ENCODE peak calls at places on chromosomes 2 and 18, in ten cellular contexts. J is iris pigment epithelial cell; K is activated CD4-positive, alpha-beta T cell treated with anti-CD3 and anti-CD28 coated beads for 1 hour; I is NAMALWA; X is hypothalamus; R is endodermal cell; L is anterior cingulate cortex; C is CD8-positive, alpha-beta memory T cell; N is MM.1S; O is DMS 273 treated with DMSO at 0.1 percent for 48 hours. A is an unnamed sample.

GRCh38 chr2:28976584-28976983 is 4.5 kb upstream of the TOGARAM2 start:
- DNase-seq in J (peak; percentile 71), K (no peak), I (no peak), X (no peak), R (peak; percentile 69), L (no peak), C (no peak), N (no peak), O (no peak), A (peak; percentile 91)

GRCh38 chr2:38377501-38378258 is 607 bp upstream of the ATL2 start:
- DNase-seq in J (peak; percentile 66), K (no peak), I (peak; percentile 93), X (no peak), R (no peak), L (peak; percentile 93), C (no peak), N (peak; percentile 22), O (peak; percentile 96), A (peak; percentile 58)

GRCh38 chr2:26640331-26640745 is 828 bp downstream of the CIB4 start:
- DNase-seq in J (peak; percentile 79), K (no peak), I (no peak), X (no peak), R (peak; percentile 72), L (no peak), C (no peak), N (no peak), O (no peak), A (peak; percentile 84)

GRCh38 chr2:13522917-13523821 is 806.4 kb downstream of the TRIB2 start:
- DNase-seq in J (peak; percentile 22), K (no peak), I (peak; percentile 25), X (no peak), R (peak; percentile 59), L (no peak), C (no peak), N (peak; percentile 98), O (no peak), A (no peak)

GRCh38 chr2:25373269-25373981 is 31.7 kb upstream of the DNMT3A start:
- DNase-seq in J (no peak), K (no peak), I (no peak), X (no peak), R (peak; percentile 38), L (no peak), C (no peak), N (no peak), O (no peak), A (no peak)

GRCh38 chr18:62436636-62437519 is 85.9 kb upstream of the ZCCHC2 start:
- DNase-seq in J (peak; percentile 84), K (no peak), I (no peak), X (no peak), R (no peak), L (no peak), C (no peak), N (no peak), O (no peak), A (peak; percentile 76)

GRCh38 chr2:235274010-235274409 is 219.8 kb upstream of the AGAP1 start:
- DNase-seq in J (no peak), K (no peak), I (no peak), X (no peak), R (no peak), L (no peak), C (no peak), N (no peak), O (no peak), A (no peak)

GRCh38 chr18:49443837-49444236 is 16.6 kb downstream of the DYM start:
- DNase-seq in J (no peak), K (no peak), I (no peak), X (no peak), R (no peak), L (no peak), C (no peak), N (no peak), O (no peak), A (no peak)

GRCh38 chr2:203395858-203396257 is 67.7 kb downstream of the ABI2 start:
- DNase-seq in J (no peak), K (no peak), I (no peak), X (no peak), R (no peak), L (no peak), C (no peak), N (no peak), O (no peak), A (no peak)

GRCh38 chr18:51234117-51235010 is 36.9 kb upstream of the MEX3C start:
- DNase-seq in J (peak; percentile 22), K (no peak), I (no peak), X (no peak), R (no peak), L (no peak), C (no peak), N (no peak), O (no peak), A (no peak)

GRCh38 chr2:149427371-149427770 is 97.0 kb downstream of the LYPD6 start:
- DNase-seq in J (no peak), K (no peak), I (no peak), X (no peak), R (no peak), L (no peak), C (no peak), N (no peak), O (no peak), A (no peak)

GRCh38 chr2:234818937-234819336 is 132.9 kb upstream of the SH3BP4 start:
- DNase-seq in J (no peak), K (no peak), I (peak; percentile 4), X (no peak), R (no peak), L (no peak), C (no peak), N (no peak), O (no peak), A (no peak)

GRCh38 chr18:53819671-53820070 is 404.8 kb downstream of the MBD2 start:
- DNase-seq in J (no peak), K (no peak), I (no peak), X (no peak), R (no peak), L (no peak), C (no peak), N (no peak), O (no peak), A (no peak)

GRCh38 chr18:2570772-2571199 is 519 bp downstream of the METTL4 start:
- DNase-seq in J (peak; percentile 68), K (peak; percentile 37), I (no peak), X (peak; percentile 9), R (peak; percentile 89), L (peak; percentile 69), C (peak; percentile 42), N (peak; percentile 73), O (peak; percentile 73), A (peak; percentile 69)

GRCh38 chr2:239507576-239508258 is 106.9 kb upstream of the HDAC4 start:
- DNase-seq in J (no peak), K (no peak), I (no peak), X (no peak), R (no peak), L (no peak), C (no peak), N (no peak), O (no peak), A (no peak)

GRCh38 chr2:187593697-187594096 is 39.5 kb upstream of the TFPI start:
- DNase-seq in J (peak; percentile 68), K (no peak), I (no peak), X (no peak), R (no peak), L (no peak), C (no peak), N (no peak), O (no peak), A (peak; percentile 43)

GRCh38 chr2:27737676-27738348 is 33.7 kb upstream of the MRPL33 start:
- DNase-seq in J (peak; percentile 95), K (no peak), I (no peak), X (no peak), R (no peak), L (no peak), C (no peak), N (no peak), O (peak; percentile 51), A (peak; percentile 66)

GRCh38 chr2:119544075-119545031 is at the start of gene CFAP221:
- DNase-seq in J (peak; percentile 76), K (no peak), I (peak; percentile 47), X (peak; percentile 11), R (peak; percentile 93), L (peak; percentile 17), C (no peak), N (peak; percentile 85), O (peak; percentile 42), A (peak; percentile 55)

GRCh38 chr2:121949271-121949670 is 193.8 kb downstream of the TSN start:
- DNase-seq in J (no peak), K (no peak), I (no peak), X (no peak), R (no peak), L (no peak), C (no peak), N (no peak), O (no peak), A (no peak)

GRCh38 chr2:14673351-14673875 is 40.9 kb downstream of the LRATD1 start:
- DNase-seq in J (peak; percentile 11), K (no peak), I (no peak), X (no peak), R (no peak), L (no peak), C (no peak), N (no peak), O (no peak), A (no peak)

GRCh38 chr2:19863303-19864041 is 38.3 kb downstream of the TTC32 start:
- DNase-seq in J (peak; percentile 36), K (peak; percentile 53), I (peak; percentile 63), X (peak; percentile 22), R (peak; percentile 97), L (peak; percentile 33), C (peak; percentile 57), N (peak; percentile 61), O (peak; percentile 3), A (peak; percentile 50)

GRCh38 chr2:226791487-226792081 is 8.0 kb downstream of the IRS1 start:
- DNase-seq in J (peak; percentile 88), K (peak; percentile 88), I (peak; percentile 90), X (peak; percentile 61), R (peak; percentile 96), L (peak; percentile 45), C (peak; percentile 86), N (peak; percentile 91), O (peak; percentile 63), A (peak; percentile 89)

GRCh38 chr2:219314804-219315468 is 5.7 kb upstream of the PTPRN start:
- DNase-seq in J (no peak), K (no peak), I (no peak), X (no peak), R (no peak), L (no peak), C (no peak), N (no peak), O (no peak), A (no peak)

GRCh38 chr2:121092095-121092494 is 192.9 kb downstream of the TFCP2L1 start:
- DNase-seq in J (no peak), K (no peak), I (no peak), X (no peak), R (no peak), L (no peak), C (no peak), N (no peak), O (no peak), A (no peak)

GRCh38 chr18:48222118-48222517 is 187.1 kb downstream of the ZBTB7C start:
- DNase-seq in J (peak; percentile 49), K (no peak), I (peak; percentile 46), X (no peak), R (no peak), L (no peak), C (no peak), N (peak; percentile 94), O (peak; percentile 42), A (no peak)

GRCh38 chr2:218482651-218483050 is 63.7 kb downstream of the VIL1 start:
- DNase-seq in J (peak; percentile 73), K (no peak), I (peak; percentile 56), X (no peak), R (no peak), L (no peak), C (no peak), N (peak; percentile 23), O (no peak), A (no peak)

GRCh38 chr2:70964596-70965386 is 13.6 kb upstream of the ANKRD53 start:
- DNase-seq in J (peak; percentile 62), K (peak; percentile 69), I (peak; percentile 55), X (no peak), R (peak; percentile 93), L (no peak), C (peak; percentile 80), N (peak; percentile 82), O (no peak), A (peak; percentile 68)

GRCh38 chr2:20796374-20796791 is 26.5 kb downstream of the LDAH start:
- DNase-seq in J (peak; percentile 87), K (no peak), I (no peak), X (no peak), R (no peak), L (no peak), C (no peak), N (no peak), O (no peak), A (peak; percentile 22)

A was measured in EL.